ENCODE peak calls at places on chromosome 16, in eight cellular contexts. K, I, F, P, U, R, L and M are unnamed samples.
A peak's percentile ranks its signal among the peaks of the same experiment; 100 is the strongest.

GRCh38 chr16:84360170-84360569 is 8.2 kb upstream of the ATP2C2 start:
- DNase-seq in R (no peak), U (no peak), I (no peak), K (no peak), P (peak; percentile 19), F (no peak), L (no peak), M (no peak)

GRCh38 chr16:57106767-57107166 is 14.4 kb downstream of the CPNE2 start:
- DNase-seq in P (no peak), U (no peak), F (no peak), I (no peak), L (peak; percentile 24), K (no peak), R (no peak), M (no peak)

GRCh38 chr16:77302685-77303084 is 103.5 kb downstream of the SYCE1L start:
- DNase-seq in U (no peak), F (no peak), L (no peak), I (no peak), P (no peak), R (no peak), K (no peak), M (no peak)

GRCh38 chr16:28839899-28840298 is 6.2 kb downstream of the TUFM start:
- DNase-seq in R (no peak), K (no peak), F (no peak), L (no peak), P (no peak), U (no peak), I (no peak), M (no peak)

GRCh38 chr16:67173808-67174705 is 3.7 kb downstream of the NOL3 start:
- DNase-seq in K (no peak), P (peak; percentile 38), L (peak; percentile 77), I (peak; percentile 61), U (no peak), R (peak; percentile 29), F (peak; percentile 52), M (peak; percentile 47)

GRCh38 chr16:74730049-74730683 is 29.5 kb upstream of the MLKL start:
- DNase-seq in P (no peak), L (no peak), I (no peak), U (no peak), K (no peak), F (no peak), R (no peak), M (no peak)

GRCh38 chr16:65808735-65809134 is 557.8 kb upstream of the CDH5 start:
- DNase-seq in F (no peak), K (no peak), P (no peak), I (no peak), U (no peak), R (no peak), L (no peak), M (no peak)

GRCh38 chr16:52251495-52251894 is 295.4 kb downstream of the TOX3 start:
- DNase-seq in L (no peak), P (no peak), F (no peak), I (peak; percentile 27), K (no peak), R (no peak), U (no peak), M (no peak)

GRCh38 chr16:27515874-27516353 is 33.8 kb downstream of the GTF3C1 start:
- DNase-seq in I (no peak), P (no peak), R (no peak), K (no peak), L (peak; percentile 21), F (peak; percentile 2), U (no peak), M (peak; percentile 2)